ENCODE peak calls at places on chromosomes 4 and X, in five cellular contexts. C is heart left ventricle; R is thoracic aorta; M is fibroblast of lung; J is CD8-positive, alpha-beta T cell. O is an unnamed sample. For H3K4me1, the result is how much of the 10 kb centered on the place peaks cover.

GRCh38 chr4:40350627-40351227 is 15.6 kb downstream of the CHRNA9 start:
- DNase-seq in C (no peak), M (no peak), R (no peak), J (no peak), O (no peak)

GRCh38 chr4:31040106-31040505 is 319.9 kb downstream of the PCDH7 start:
- DNase-seq in J (no peak), C (no peak), R (no peak), M (no peak), O (no peak)

GRCh38 chr4:78775278-78776030 is 696 bp upstream of the BMP2K start:
- DNase-seq in R (peak), J (peak), C (peak), M (peak), O (peak)

GRCh38 chrX:27565992-27566391 is 24.2 kb upstream of the DCAF8L2 start:
- DNase-seq in C (no peak), J (no peak), R (no peak), M (peak), O (no peak)

GRCh38 chr4:108922191-108922590 is 159.3 kb upstream of the ETNPPL start:
- DNase-seq in M (no peak), R (no peak), C (no peak), J (no peak), O (no peak)

GRCh38 chr4:173046144-173046543 is 122.5 kb upstream of the GALNT7 start:
- DNase-seq in C (no peak), M (no peak), R (no peak), J (no peak), O (no peak)

GRCh38 chr4:184306949-184307348 is 89.3 kb upstream of the ENPP6 start:
- DNase-seq in J (no peak), C (no peak), R (no peak), M (no peak), O (no peak)

GRCh38 chrX:34140816-34141215 is 8.7 kb upstream of the FAM47A start:
- DNase-seq in M (no peak), J (no peak), C (no peak), R (no peak), O (no peak)

GRCh38 chr4:41476310-41476709 is 61.6 kb upstream of the LIMCH1 start:
- DNase-seq in R (no peak), J (no peak), C (no peak), M (no peak), O (no peak)

GRCh38 chrX:132834741-132835140 is 123.7 kb downstream of the HS6ST2 start:
- DNase-seq in M (no peak), J (no peak), C (no peak), R (no peak), O (no peak)

GRCh38 chrX:431492-432132 is 44.9 kb upstream of the PPP2R3B start:
- DNase-seq in J (no peak), R (no peak), M (no peak), C (no peak), O (no peak)

GRCh38 chr4:42844422-42844821 is 48.1 kb upstream of the GRXCR1 start:
- DNase-seq in C (no peak), R (no peak), J (no peak), M (no peak), O (no peak)

GRCh38 chr4:141427726-141428296 is 207.1 kb downstream of the ZNF330 start:
- DNase-seq in R (no peak), J (no peak), C (no peak), M (no peak), O (no peak)

GRCh38 chr4:37885496-37885895 is 5.4 kb upstream of the TBC1D1 start:
- DNase-seq in R (no peak), M (peak), C (peak), J (no peak), O (no peak)

GRCh38 chr4:181611033-181611711 is 632.0 kb upstream of the TENM3 start:
- DNase-seq in J (no peak), R (no peak), M (peak), C (no peak), O (no peak)

GRCh38 chr4:148182230-148182928 is 259.8 kb downstream of the NR3C2 start:
- DNase-seq in R (no peak), M (no peak), J (no peak), C (no peak), O (no peak)

GRCh38 chrX:24494544-24495113 is 29.5 kb downstream of the PDK3 start:
- DNase-seq in C (no peak), R (no peak), M (peak), J (no peak), O (no peak)

GRCh38 chr4:149790172-149790907 is 25.3 kb downstream of the IQCM start:
- DNase-seq in M (peak), R (no peak), J (no peak), C (no peak), O (no peak)

GRCh38 chr4:175456131-175456530 is 355.9 kb downstream of the GPM6A start:
- DNase-seq in J (no peak), R (no peak), C (no peak), M (no peak), O (no peak)

GRCh38 chr4:87732033-87732770 is 67.2 kb upstream of the IBSP start:
- DNase-seq in R (no peak), M (peak), J (no peak), C (no peak), O (peak)

GRCh38 chrX:37824491-37825224 is 22.7 kb downstream of the DYNLT3 start:
- DNase-seq in J (no peak), R (no peak), M (peak), C (no peak), O (no peak)

GRCh38 chr4:105092356-105092755 is 54.3 kb upstream of the TET2 start:
- DNase-seq in J (no peak), M (peak), R (no peak), C (no peak), O (no peak)

GRCh38 chrX:115017455-115017854 is at the start of gene IL13RA2:
- DNase-seq in R (no peak), M (peak), J (no peak), C (no peak), O (no peak)

GRCh38 chr4:99810536-99810935 is 6.1 kb upstream of the DAPP1 start:
- DNase-seq in J (no peak), M (no peak), C (no peak), R (no peak), O (no peak)

GRCh38 chr4:184958127-184958806 is 60.0 kb upstream of the HELT start:
- DNase-seq in M (no peak), J (no peak), R (no peak), C (no peak), O (no peak)

GRCh38 chr4:130336585-130337217 is 1240.7 kb downstream of the C4orf33 start:
- DNase-seq in M (peak), R (no peak), C (no peak), J (no peak), O (no peak)

GRCh38 chrX:18949902-18950301 is 34.0 kb downstream of the PHKA2 start:
- DNase-seq in R (no peak), C (no peak), J (no peak), M (no peak), O (no peak)

GRCh38 chrX:12115377-12115776 is 22.9 kb upstream of the FRMPD4 start:
- DNase-seq in C (no peak), R (no peak), M (no peak), J (no peak), O (no peak)

GRCh38 chr4:177455591-177455990 is 13.4 kb upstream of the AGA start:
- DNase-seq in C (no peak), M (peak), R (no peak), J (no peak), O (no peak)

DNA sequence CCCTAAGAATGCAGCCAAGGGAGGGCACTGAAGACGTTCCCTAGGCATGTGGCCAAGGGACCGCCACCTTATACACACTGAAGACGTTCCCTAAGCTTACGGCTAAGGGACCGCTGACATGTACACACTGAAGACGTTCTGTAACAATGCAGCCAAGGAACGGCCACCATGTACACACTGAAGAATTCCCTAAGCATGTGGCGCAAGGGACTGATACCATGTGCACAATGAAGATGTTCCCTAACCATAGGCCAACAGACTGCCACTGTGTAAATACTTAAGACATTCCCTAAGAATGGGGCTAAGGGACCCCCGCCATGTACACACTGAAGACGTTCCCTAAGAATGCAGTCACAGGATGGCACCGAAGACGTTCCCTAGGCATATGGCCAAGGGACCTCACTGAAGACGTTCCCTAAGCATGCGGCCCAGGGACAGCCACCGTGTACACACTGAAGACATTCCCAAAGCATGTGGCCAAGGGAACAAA is 36.1 kb downstream of the DHRSX start:
- DNase-seq in R (no peak), M (peak), C (no peak), J (no peak), O (peak)
- H3K4me3 ChIP-seq in R (no peak), M (no peak), C (no peak), J (no peak), O (no peak)

GRCh38 chrX:25968920-25969319 is 169.2 kb upstream of the MAGEB18 start:
- DNase-seq in J (no peak), M (peak), C (peak), R (no peak), O (no peak)
- TF ChIP-seq CTCF in J (no peak), M (no peak), C (no peak), R (no peak), O (no peak)

DNA sequence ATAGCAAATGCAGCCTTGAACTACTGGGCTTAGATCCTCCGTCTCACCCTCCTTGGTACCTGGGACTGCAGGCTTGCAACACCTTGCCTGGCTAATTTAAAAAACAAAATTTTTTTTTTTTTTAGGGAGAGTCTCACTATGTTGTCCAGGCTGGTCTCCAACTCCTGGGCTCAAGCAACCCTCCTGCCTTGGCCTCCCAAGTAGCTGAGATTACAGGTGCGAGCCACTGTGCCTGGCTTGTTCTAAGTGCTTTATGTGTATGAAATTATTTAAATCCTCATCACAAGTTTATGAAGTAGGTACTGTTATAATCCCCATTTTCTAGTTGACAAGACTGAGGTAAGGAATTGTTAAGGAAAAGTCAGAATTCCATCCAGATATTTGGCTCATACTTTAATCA is 43.0 kb downstream of the CLCN3 start:
- DNase-seq in R (no peak), C (no peak), J (no peak), M (no peak), O (no peak)
- H3K4me1 ChIP-seq in R (under half), C (under half), J (under half), M (under half), O (under half)

DNA sequence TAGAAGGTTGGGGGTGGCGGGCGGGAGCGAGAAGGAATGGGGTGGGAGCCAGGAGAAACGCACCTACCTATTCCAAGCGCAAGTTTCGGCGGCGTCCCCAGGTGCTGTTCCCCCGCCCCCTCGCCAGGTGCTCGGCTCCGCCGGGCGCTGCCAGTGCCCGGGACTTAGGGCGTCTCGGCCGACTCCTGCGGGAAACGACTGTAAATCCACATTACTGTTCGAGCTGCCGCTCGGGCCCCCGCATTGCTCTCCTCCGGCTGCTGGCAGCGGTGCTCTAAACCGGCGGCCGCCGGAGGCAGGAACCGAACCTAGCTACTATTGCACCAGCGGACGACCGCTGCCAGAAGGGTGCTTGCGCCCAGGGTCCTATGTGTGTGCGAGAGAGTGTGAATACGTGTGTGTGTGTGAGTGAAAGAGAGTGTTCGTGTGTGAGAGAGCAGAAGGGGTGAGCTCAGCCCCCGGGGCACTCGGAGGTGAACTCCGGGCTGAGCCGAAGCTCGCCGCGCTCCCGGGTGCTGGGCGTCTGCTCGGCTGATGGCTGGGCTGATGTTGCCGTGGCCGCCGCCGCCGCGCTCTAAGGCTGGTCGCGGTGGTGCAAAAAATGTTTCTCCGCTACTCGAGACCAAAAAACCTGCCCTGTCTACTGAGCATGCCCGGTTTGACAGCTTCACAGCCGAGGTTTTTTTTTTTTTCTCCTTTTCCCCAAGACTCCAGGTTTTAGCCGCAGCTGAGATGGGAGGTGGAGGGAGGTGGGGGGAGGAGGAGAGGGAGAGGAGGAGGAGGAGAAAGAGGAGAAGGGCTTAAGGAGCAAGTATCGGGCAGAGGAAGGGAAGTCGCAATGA is 115.7 kb upstream of the TEX13C start:
- DNase-seq in C (no peak), J (no peak), R (no peak), M (no peak), O (peak)
- H3K4me3 ChIP-seq in C (peak), J (no peak), R (peak), M (no peak), O (peak)

GRCh38 chrX:153408221-153408721 is 3.0 kb upstream of the ZFP92 start:
- DNase-seq in M (no peak), J (no peak), R (no peak), C (no peak), O (no peak)
- TF ChIP-seq CTCF in M (no peak), J (no peak), R (no peak), C (no peak), O (no peak)

DNA sequence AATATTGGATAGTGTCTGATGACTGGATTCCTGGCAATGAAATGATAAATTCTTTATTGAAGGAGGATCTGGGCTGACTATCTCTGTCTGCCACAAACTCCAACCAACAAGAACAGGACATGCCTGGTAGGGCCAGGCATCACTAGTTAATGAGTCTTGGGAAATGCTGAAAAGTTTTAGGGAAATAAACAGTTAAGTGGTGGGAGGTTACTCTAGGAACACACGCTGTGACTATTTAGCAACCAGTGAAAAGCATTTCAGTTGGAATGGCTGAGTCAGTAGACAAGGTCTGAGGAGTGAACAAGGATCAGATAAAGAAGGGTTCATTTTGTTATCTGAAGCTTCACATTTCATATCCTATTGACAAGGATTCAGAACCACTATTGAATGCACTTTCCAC is 394.9 kb upstream of the BOD1L1 start:
- DNase-seq in R (no peak), J (no peak), M (peak), C (no peak), O (no peak)
- H3K4me1 ChIP-seq in R (under half), J (under half), M (under half), C (under half), O (under half)